ENCODE peak calls at places on chromosomes 7 and 10, in ten cellular contexts. P is MM.1S, H is Peyer's patch, T is Panc1, Q is lung, A is upper lobe of right lung, U is left ventricle myocardium inferior, I is IMR-90, M is tibial nerve, B is heart left ventricle. Y is an unnamed sample.

GRCh38 chr10:5999440-6000165 is 22.3 kb upstream of the IL15RA start:
- DNase-seq in P (no peak), H (no peak), T (no peak), Q (no peak), A (no peak), U (no peak), I (no peak), M (no peak), B (no peak), Y (no peak)

GRCh38 chr10:17029581-17030271 is 99.9 kb downstream of the CUBN start:
- DNase-seq in P (peak), H (peak), T (no peak), Q (peak), A (peak), U (peak), I (peak), M (peak), B (peak), Y (peak)

GRCh38 chr10:87547734-87548311 is 43.1 kb downstream of the MINPP1 start:
- DNase-seq in P (no peak), H (no peak), T (peak), Q (no peak), A (no peak), U (no peak), I (peak), M (no peak), B (no peak), Y (no peak)

GRCh38 chr10:120098242-120098930 is 205.9 kb downstream of the SEC23IP start:
- DNase-seq in P (no peak), H (no peak), T (no peak), Q (no peak), A (no peak), U (no peak), I (no peak), M (no peak), B (no peak), Y (no peak)

GRCh38 chr10:70472799-70473452 is 5.6 kb upstream of the PALD1 start:
- DNase-seq in P (no peak), H (no peak), T (no peak), Q (no peak), A (no peak), U (no peak), I (no peak), M (no peak), B (peak), Y (no peak)

GRCh38 chr10:114560144-114560543 is 97.9 kb downstream of the ABLIM1 start:
- DNase-seq in P (no peak), H (no peak), T (no peak), Q (no peak), A (no peak), U (no peak), I (no peak), M (no peak), B (no peak), Y (no peak)

GRCh38 chr7:40162516-40162915 is 27.7 kb downstream of the SUGCT start:
- DNase-seq in P (no peak), H (no peak), T (no peak), Q (no peak), A (no peak), U (no peak), I (peak), M (no peak), B (no peak), Y (no peak)

GRCh38 chr10:89793649-89794254 is 92.4 kb downstream of the KIF20B start:
- DNase-seq in P (peak), H (no peak), T (peak), Q (no peak), A (no peak), U (no peak), I (peak), M (no peak), B (no peak), Y (no peak)

GRCh38 chr10:13448216-13448615 is 80.6 kb downstream of the BEND7 start:
- DNase-seq in P (no peak), H (no peak), T (no peak), Q (no peak), A (no peak), U (no peak), I (peak), M (no peak), B (peak), Y (no peak)

DNA sequence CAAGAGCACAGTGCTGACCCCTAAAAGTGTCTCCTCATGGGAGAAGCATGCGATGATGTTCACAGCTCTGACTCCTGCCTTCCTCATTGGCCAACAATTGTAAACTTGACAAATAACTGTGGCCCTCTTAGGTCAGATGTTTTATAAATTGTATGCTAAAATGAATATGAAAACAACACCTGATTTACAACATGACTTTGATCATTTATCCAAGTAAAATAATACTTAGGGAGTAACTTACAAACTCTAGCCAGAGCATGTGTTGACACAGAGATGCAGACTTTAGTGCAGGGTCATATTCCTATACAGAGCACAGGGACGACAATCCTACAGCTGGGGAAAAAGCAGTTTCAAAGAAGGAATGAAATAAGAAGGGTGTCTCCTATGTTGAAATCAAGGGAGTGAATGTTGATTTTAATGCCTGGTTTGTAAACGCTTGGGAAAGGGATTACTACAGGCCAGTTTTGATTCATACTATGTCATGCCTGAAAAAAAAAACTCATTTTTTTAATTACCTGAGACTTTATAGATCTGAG is 391.4 kb upstream of the AKR1E2 start:
- DNase-seq in P (no peak), H (no peak), T (no peak), Q (no peak), A (no peak), U (no peak), I (peak), M (no peak), B (no peak), Y (no peak)
- H3K27ac ChIP-seq in P (no peak), H (no peak), T (no peak), Q (no peak), A (no peak), U (no peak), I (no peak), M (no peak), B (no peak), Y (no peak)

GRCh38 chr7:93646538-93646937 is 72.0 kb upstream of the CALCR start:
- DNase-seq in P (no peak), H (no peak), T (no peak), Q (no peak), A (no peak), U (no peak), I (no peak), M (no peak), B (no peak), Y (no peak)
- TF ChIP-seq CTCF in P (no peak), H (no peak), T (no peak), Q (no peak), A (no peak), U (no peak), I (no peak), M (no peak), B (no peak), Y (no peak)

GRCh38 chr10:121260383-121260782 is 337.9 kb downstream of the FGFR2 start:
- DNase-seq in P (peak), H (no peak), T (peak), Q (no peak), A (no peak), U (no peak), I (no peak), M (no peak), B (no peak), Y (no peak)

GRCh38 chr10:121265320-121265719 is 332.9 kb downstream of the FGFR2 start:
- DNase-seq in P (no peak), H (no peak), T (no peak), Q (no peak), A (no peak), U (no peak), I (no peak), M (no peak), B (no peak), Y (no peak)

GRCh38 chr10:121262774-121263406 is 335.4 kb downstream of the FGFR2 start:
- DNase-seq in P (no peak), H (no peak), T (no peak), Q (no peak), A (no peak), U (no peak), I (no peak), M (no peak), B (no peak), Y (no peak)

GRCh38 chr10:121263407-121263783 is 334.8 kb downstream of the FGFR2 start:
- DNase-seq in P (no peak), H (no peak), T (no peak), Q (no peak), A (no peak), U (no peak), I (no peak), M (no peak), B (no peak), Y (no peak)

DNA sequence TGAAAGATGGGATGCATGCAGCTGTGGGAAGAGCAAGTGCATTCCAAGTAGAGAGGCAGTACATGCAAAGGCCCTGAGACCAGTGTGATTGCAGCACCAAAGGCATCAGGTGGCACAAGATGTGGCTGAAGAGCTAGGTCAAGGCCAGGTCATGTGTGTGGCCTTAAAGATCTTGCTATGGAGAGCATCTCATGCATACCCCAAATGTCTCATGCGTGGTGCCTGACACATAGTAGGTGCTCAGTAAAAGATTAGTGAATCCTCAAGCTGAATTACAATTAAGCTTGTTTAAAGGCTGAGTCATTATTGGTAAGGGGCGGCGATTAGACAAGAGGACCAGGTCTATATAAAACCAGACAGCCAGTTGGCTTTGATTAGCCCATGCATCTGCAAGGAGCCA is 336.6 kb downstream of the FGFR2 start:
- DNase-seq in P (no peak), H (no peak), T (no peak), Q (no peak), A (no peak), U (no peak), I (no peak), M (no peak), B (no peak), Y (no peak)
- H3K27ac ChIP-seq in P (no peak), H (no peak), T (no peak), Q (no peak), A (no peak), U (no peak), I (no peak), M (no peak), B (no peak), Y (no peak)

GRCh38 chr10:97709746-97710078 is 3.8 kb upstream of the MARVELD1 start:
- DNase-seq in P (no peak), H (no peak), T (no peak), Q (no peak), A (no peak), U (no peak), I (no peak), M (no peak), B (no peak), Y (no peak)
- TF ChIP-seq CTCF in P (no peak), H (no peak), T (peak), Q (no peak), A (no peak), U (no peak), I (no peak), M (no peak), B (peak), Y (no peak)

GRCh38 chr7:2646680-2647571 is 15.1 kb downstream of the TTYH3 start:
- DNase-seq in P (no peak), H (no peak), T (no peak), Q (no peak), A (no peak), U (no peak), I (no peak), M (no peak), B (no peak), Y (no peak)
- H3K27ac ChIP-seq in P (no peak), H (no peak), T (peak), Q (no peak), A (no peak), U (no peak), I (no peak), M (no peak), B (no peak), Y (no peak)

GRCh38 chr10:128780379-128780778 is 654.2 kb upstream of the MKI67 start:
- DNase-seq in P (no peak), H (no peak), T (no peak), Q (no peak), A (no peak), U (no peak), I (no peak), M (no peak), B (no peak), Y (no peak)

GRCh38 chr10:128779457-128779856 is 653.2 kb upstream of the MKI67 start:
- DNase-seq in P (no peak), H (no peak), T (no peak), Q (no peak), A (no peak), U (no peak), I (no peak), M (no peak), B (no peak), Y (no peak)

GRCh38 chr10:128774979-128775378 is 648.8 kb upstream of the MKI67 start:
- DNase-seq in P (no peak), H (no peak), T (no peak), Q (no peak), A (no peak), U (no peak), I (no peak), M (no peak), B (no peak), Y (no peak)

GRCh38 chr10:128775743-128776142 is 649.5 kb upstream of the MKI67 start:
- DNase-seq in P (no peak), H (no peak), T (no peak), Q (no peak), A (no peak), U (no peak), I (no peak), M (no peak), B (no peak), Y (no peak)

DNA sequence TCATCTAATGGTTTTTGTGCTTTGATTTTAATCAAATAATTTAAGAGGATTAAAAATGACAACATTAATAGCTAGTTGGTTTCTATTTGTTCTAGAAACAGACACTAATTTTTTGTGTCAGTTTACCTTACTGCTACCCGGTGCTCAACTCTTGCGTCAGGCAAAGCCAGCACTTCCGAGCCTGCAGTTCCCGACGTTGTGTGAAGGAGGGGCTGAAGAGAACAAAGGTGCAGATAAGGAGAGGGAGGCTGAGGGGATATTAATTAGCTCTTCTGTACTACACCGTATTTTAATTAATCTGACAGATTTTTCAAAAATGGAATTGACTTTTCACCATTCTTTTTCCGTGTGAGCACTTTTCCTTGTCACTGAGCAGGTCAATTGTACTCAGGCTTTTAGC is 650.4 kb upstream of the MKI67 start:
- DNase-seq in P (no peak), H (no peak), T (no peak), Q (no peak), A (no peak), U (no peak), I (no peak), M (no peak), B (no peak), Y (no peak)
- TF ChIP-seq CTCF in P (no peak), H (no peak), T (no peak), Q (no peak), A (no peak), U (no peak), I (no peak), M (no peak), B (no peak), Y (no peak)

Y was measured in coronary artery.